ENCODE peak calls at places on chromosomes 16 and 17, in five cellular contexts. K is AG04450, V is A549, I is left ventricle myocardium inferior, M is dorsolateral prefrontal cortex. N is an unnamed sample.

GRCh38 chr17:41467546-41467945 is 360 bp upstream of the KRT32 start:
- DNase-seq in K (no peak), V (no peak), I (no peak), M (no peak), N (no peak)

GRCh38 chr17:80124351-80124981 is 22.5 kb downstream of the EIF4A3 start:
- DNase-seq in K (no peak), V (peak), I (no peak), M (no peak), N (no peak)

GRCh38 chr17:40310882-40311391 is 2.0 kb downstream of the RARA start:
- DNase-seq in K (no peak), V (no peak), I (peak), M (peak), N (no peak)

GRCh38 chr17:80826955-80827645 is 164.5 kb upstream of the CHMP6 start:
- DNase-seq in K (peak), V (peak), I (no peak), M (peak), N (peak)

GRCh38 chr17:8185580-8186445 is 4.2 kb downstream of the BORCS6 start:
- DNase-seq in K (peak), V (peak), I (peak), M (peak), N (peak)

GRCh38 chr16:31141489-31142108 is 6.1 kb upstream of the PRSS8 start:
- DNase-seq in K (no peak), V (no peak), I (no peak), M (no peak), N (peak)

GRCh38 chr17:15782809-15783208 is 50.7 kb downstream of the TBC1D26 start:
- DNase-seq in K (no peak), V (no peak), I (peak), M (no peak), N (no peak)

GRCh38 chr16:87165151-87165550 is 152.0 kb downstream of the C16orf95 start:
- DNase-seq in K (no peak), V (no peak), I (no peak), M (no peak), N (no peak)

GRCh38 chr16:85347213-85347591 is 234.9 kb upstream of the CIBAR2 start:
- DNase-seq in K (no peak), V (no peak), I (no peak), M (no peak), N (no peak)

GRCh38 chr16:188674-189073 is 8.4 kb downstream of the HBQ1 start:
- DNase-seq in K (no peak), V (no peak), I (no peak), M (no peak), N (no peak)

GRCh38 chr17:28370035-28370743 is at the start of gene VTN:
- DNase-seq in K (no peak), V (peak), I (peak), M (no peak), N (no peak)

GRCh38 chr17:1590747-1591473 is 28.3 kb upstream of the PITPNA start:
- DNase-seq in K (no peak), V (no peak), I (no peak), M (no peak), N (no peak)

GRCh38 chr17:31054761-31055160 is 40.0 kb upstream of the NF1 start:
- DNase-seq in K (no peak), V (no peak), I (no peak), M (no peak), N (no peak)

GRCh38 chr17:78748048-78748729 is 33.9 kb downstream of the CYTH1 start:
- DNase-seq in K (no peak), V (no peak), I (no peak), M (no peak), N (no peak)

GRCh38 chr17:48253976-48254375 is 146.4 kb downstream of the SNX11 start:
- DNase-seq in K (no peak), V (no peak), I (no peak), M (no peak), N (no peak)

GRCh38 chr16:6209355-6209930 is 1111.8 kb upstream of the EEF2KMT start:
- DNase-seq in K (no peak), V (no peak), I (no peak), M (no peak), N (no peak)

GRCh38 chr16:34803683-34804416 is 1344.4 kb downstream of the TP53TG3F start:
- DNase-seq in K (no peak), V (no peak), I (no peak), M (no peak), N (no peak)

GRCh38 chr17:496761-497586 is 144.4 kb upstream of the RPH3AL start:
- DNase-seq in K (no peak), V (no peak), I (no peak), M (no peak), N (no peak)
- H3K27ac ChIP-seq in K (no peak), V (no peak), I (no peak), M (no peak), N (no peak)

GRCh38 chr16:68070249-68070725 is 14.9 kb upstream of the NFATC3 start:
- DNase-seq in K (no peak), V (no peak), I (no peak), M (no peak), N (no peak)

GRCh38 chr16:68071547-68071901 is 13.6 kb upstream of the NFATC3 start:
- DNase-seq in K (no peak), V (no peak), I (no peak), M (no peak), N (no peak)

GRCh38 chr16:68068926-68069325 is 16.2 kb upstream of the NFATC3 start:
- DNase-seq in K (no peak), V (no peak), I (no peak), M (no peak), N (no peak)

GRCh38 chr16:68070811-68071546 is 14.2 kb upstream of the NFATC3 start:
- DNase-seq in K (no peak), V (no peak), I (no peak), M (no peak), N (no peak)

DNA sequence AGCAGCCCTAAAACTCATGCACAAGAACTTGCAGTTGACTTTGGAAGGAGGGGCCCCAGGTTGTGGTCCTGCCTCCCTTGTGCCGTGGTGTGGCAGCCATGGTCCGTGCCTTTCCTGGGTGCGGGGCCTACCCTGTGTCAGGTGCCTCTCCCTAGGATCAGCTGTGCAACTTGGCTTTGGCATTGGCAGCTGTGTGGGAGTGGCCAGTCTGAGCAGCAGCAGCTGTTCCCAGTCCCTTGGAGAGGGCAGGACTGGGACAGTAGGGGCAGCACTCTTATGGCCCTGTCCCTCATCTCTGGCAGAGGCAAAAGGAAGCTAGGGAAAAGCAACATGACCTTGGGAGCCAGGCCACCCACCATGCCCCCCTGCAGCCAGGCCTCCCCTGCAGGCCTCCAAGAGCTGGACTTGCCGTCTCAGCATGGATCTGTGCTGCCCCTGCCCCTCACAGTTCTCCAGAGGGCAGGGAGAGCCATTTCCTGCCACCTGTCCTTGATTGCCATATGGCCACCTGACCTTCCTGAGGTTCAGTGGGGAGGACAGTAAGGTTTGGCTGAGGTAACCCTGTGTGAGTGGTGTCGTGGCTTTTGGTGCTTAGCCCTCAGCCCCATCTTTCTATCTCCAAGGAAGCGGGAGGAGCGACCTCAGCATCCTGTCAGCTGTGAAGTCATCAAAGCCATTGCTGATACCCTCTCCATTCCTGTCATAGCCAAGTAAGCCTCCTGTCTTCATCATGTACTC is 15.5 kb upstream of the NFATC3 start:
- DNase-seq in K (no peak), V (no peak), I (peak), M (no peak), N (no peak)
- TF ChIP-seq CTCF in K (no peak), V (no peak), I (no peak), M (no peak), N (no peak)

GRCh38 chr17:63647936-63648335 is 25.7 kb downstream of the MAP3K3 start:
- DNase-seq in K (no peak), V (no peak), I (no peak), M (no peak), N (no peak)

GRCh38 chr17:63653018-63653417 is 30.8 kb downstream of the MAP3K3 start:
- DNase-seq in K (no peak), V (no peak), I (no peak), M (no peak), N (no peak)

GRCh38 chr17:63647065-63647725 is 25.0 kb downstream of the MAP3K3 start:
- DNase-seq in K (peak), V (no peak), I (no peak), M (no peak), N (no peak)

GRCh38 chr17:63652106-63652505 is 29.9 kb downstream of the MAP3K3 start:
- DNase-seq in K (no peak), V (no peak), I (no peak), M (no peak), N (no peak)

GRCh38 chr17:63649813-63650212 is 27.6 kb downstream of the MAP3K3 start:
- DNase-seq in K (no peak), V (no peak), I (no peak), M (no peak), N (no peak)
- H3K27ac ChIP-seq in K (no peak), V (no peak), I (no peak), M (no peak), N (no peak)

DNA sequence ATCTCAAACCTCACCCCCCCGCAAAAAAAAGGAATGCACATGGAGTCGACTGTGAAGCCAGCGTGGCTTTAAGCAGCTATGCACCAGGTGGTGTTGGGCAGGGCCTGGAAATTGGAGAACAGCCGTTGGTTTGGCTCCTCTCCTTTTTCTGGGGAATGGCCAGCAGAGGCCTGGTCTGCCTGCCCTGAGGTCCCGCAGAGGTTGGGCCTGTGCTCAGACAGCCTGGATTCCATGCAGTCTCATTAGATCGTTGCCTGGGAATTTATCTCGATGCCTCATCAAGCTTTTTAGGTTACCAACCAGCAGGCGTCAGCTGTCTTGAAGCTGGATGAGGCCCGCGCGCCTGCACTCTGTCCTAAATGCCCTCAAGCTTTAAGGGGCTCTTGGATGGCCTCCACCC is 9.8 kb downstream of the SLC12A3 start:
- DNase-seq in K (no peak), V (no peak), I (no peak), M (no peak), N (no peak)
- TF ChIP-seq CTCF in K (no peak), V (no peak), I (no peak), M (no peak), N (no peak)

GRCh38 chr16:76176616-76177015 is 100.6 kb upstream of the CNTNAP4 start:
- DNase-seq in K (no peak), V (no peak), I (no peak), M (no peak), N (no peak)

GRCh38 chr16:76182092-76182635 is 95.0 kb upstream of the CNTNAP4 start:
- DNase-seq in K (no peak), V (no peak), I (no peak), M (no peak), N (no peak)
- H3K27ac ChIP-seq in K (no peak), V (no peak), I (no peak), M (no peak), N (no peak)

DNA sequence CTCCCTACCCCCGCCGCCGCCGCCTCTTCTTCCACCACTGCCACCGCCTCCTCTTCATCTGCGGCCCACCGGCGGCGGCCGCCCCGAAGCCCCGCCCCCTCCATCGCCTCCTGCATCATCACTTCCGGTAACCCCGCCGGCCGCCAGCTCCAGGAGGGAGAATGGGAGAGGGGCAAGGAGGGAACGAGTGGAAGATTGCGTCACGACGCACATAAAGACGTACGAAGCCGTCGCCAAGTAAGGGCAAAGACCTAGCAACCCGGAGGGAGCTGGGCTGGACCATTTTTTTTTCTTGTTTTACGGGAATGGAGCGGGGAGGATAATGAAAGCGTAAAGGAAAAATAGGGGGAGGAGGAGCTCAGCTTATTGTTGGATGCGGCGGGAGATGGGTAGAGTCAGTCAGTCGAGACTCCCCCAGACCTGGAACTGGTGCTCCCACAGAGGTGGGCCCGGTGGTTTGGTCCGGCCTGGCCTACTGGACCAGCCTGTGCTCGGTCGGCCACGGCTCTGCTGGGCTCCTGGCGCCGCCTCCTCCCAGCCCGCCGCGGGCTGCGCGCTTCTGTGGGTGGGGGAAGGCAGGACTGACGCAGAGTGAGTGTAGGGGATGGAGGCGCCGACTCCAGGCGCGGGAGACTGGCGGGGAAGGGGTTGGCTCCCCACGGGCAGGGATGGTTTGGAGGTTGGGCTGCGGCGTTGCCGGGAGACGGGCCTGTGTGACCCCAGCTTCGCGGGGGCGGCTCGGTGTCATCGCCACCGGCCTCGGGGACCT is at the start of the genes DCUN1D3 and LYRM1:
- DNase-seq in K (peak), V (peak), I (peak), M (peak), N (peak)
- TF ChIP-seq CTCF in K (no peak), V (no peak), I (no peak), M (no peak), N (no peak)

GRCh38 chr16:4194661-4195060 is 47.2 kb downstream of the SRL start:
- DNase-seq in K (no peak), V (no peak), I (no peak), M (no peak), N (no peak)
- H3K27ac ChIP-seq in K (no peak), V (no peak), I (no peak), M (no peak), N (no peak)

GRCh38 chr16:70380919-70381603 is 34.4 kb downstream of the DDX19A start:
- DNase-seq in K (peak), V (peak), I (peak), M (peak), N (peak)
- TF ChIP-seq CTCF in K (peak), V (peak), I (peak), M (peak), N (peak)

GRCh38 chr16:65254144-65254543 is 132.3 kb upstream of the CDH11 start:
- DNase-seq in K (no peak), V (no peak), I (peak), M (no peak), N (no peak)

GRCh38 chr16:65244811-65245210 is 122.9 kb upstream of the CDH11 start:
- DNase-seq in K (no peak), V (no peak), I (no peak), M (no peak), N (no peak)

GRCh38 chr16:65249768-65250167 is 127.9 kb upstream of the CDH11 start:
- DNase-seq in K (no peak), V (no peak), I (peak), M (no peak), N (no peak)
- H3K27ac ChIP-seq in K (no peak), V (no peak), I (peak), M (no peak), N (no peak)